ENCODE peak calls at places on chromosome 18, in eight cellular contexts. H is thoracic aorta, T is HL-60, R is brain microvascular endothelial cell, E is fibroblast of lung, W is right atrium auricular region, G is left ventricle myocardium inferior, U is prostate gland. Y is an unnamed sample.

GRCh38 chr18:12686100-12686499 is 16.4 kb downstream of the CEP76 start:
- DNase-seq in H (no peak), T (no peak), R (peak), E (peak), W (no peak), G (no peak), U (no peak), Y (no peak)

GRCh38 chr18:57811477-57812125 is 8.5 kb upstream of the ATP8B1 start:
- DNase-seq in H (no peak), T (no peak), R (no peak), E (no peak), W (no peak), G (no peak), U (no peak), Y (no peak)

GRCh38 chr18:27057459-27058302 is 127.4 kb downstream of the CHST9 start:
- DNase-seq in H (no peak), T (no peak), R (no peak), E (no peak), W (no peak), G (peak), U (peak), Y (no peak)

GRCh38 chr18:68847219-68847860 is 49.5 kb downstream of the CCDC102B start:
- DNase-seq in H (no peak), T (no peak), R (no peak), E (peak), W (no peak), G (no peak), U (no peak), Y (no peak)

GRCh38 chr18:58045265-58046086 is 1.4 kb downstream of the NEDD4L start:
- DNase-seq in H (no peak), T (no peak), R (no peak), E (no peak), W (no peak), G (no peak), U (peak), Y (no peak)

GRCh38 chr18:59909289-59910036 is 9.7 kb downstream of the PMAIP1 start:
- DNase-seq in H (no peak), T (no peak), R (no peak), E (peak), W (no peak), G (no peak), U (no peak), Y (no peak)

GRCh38 chr18:7021994-7022840 is 95.4 kb downstream of the LAMA1 start:
- DNase-seq in H (no peak), T (peak), R (peak), E (peak), W (peak), G (no peak), U (peak), Y (no peak)

GRCh38 chr18:77114564-77115391 is 17.8 kb downstream of the MBP start:
- DNase-seq in H (peak), T (peak), R (peak), E (peak), W (peak), G (peak), U (peak), Y (no peak)

GRCh38 chr18:8705280-8705940 is at the start of gene MTCL1:
- DNase-seq in H (no peak), T (peak), R (peak), E (peak), W (no peak), G (peak), U (peak), Y (no peak)

DNA sequence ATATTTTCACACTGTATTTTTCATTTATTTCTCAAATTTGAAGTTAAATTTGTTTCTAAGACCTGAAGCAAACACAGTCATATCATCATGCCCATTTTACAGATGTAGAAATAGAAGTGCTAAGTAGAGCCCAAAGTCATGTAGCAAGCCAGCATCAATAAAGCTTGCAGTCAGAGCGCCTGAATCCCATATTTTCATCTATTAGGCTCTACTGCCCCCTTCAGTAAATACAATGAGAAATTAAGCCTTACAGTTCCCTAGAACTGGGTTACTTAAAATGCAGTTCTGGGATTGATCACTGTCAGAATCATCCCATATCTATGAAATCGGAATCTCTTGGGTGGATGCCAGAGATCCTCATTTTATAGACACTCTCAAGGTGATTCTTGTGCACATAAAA is 419.9 kb downstream of the TGIF1 start:
- DNase-seq in H (no peak), T (peak), R (peak), E (peak), W (no peak), G (no peak), U (no peak), Y (no peak)
- TF ChIP-seq CTCF in H (peak), T (peak), R (peak), E (peak), W (no peak), G (peak), U (peak), Y (peak)

DNA sequence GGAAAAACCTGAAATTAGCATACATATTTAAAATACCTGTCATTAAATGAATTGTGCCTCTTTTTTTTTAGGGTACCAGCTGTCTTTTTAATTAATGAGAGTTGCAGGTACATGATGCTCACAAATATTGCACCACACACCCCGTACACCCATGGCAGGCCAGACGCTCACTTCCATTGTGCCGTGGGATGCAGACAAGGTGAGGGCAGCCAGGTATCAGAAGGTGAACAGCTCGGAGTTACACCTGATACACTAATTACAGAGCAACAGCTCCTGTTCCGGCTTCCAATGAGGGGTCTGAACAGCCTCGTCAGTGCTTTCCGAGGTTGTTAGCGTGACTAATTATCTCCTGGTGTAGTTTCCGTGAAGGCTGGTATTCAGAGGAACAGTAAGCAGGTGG is 442.8 kb downstream of the ZNF516 start:
- DNase-seq in H (no peak), T (no peak), R (no peak), E (no peak), W (no peak), G (no peak), U (no peak), Y (no peak)
- H3K4me3 ChIP-seq in H (no peak), T (no peak), R (no peak), E (no peak), W (no peak), G (no peak), U (no peak), Y (no peak)

DNA sequence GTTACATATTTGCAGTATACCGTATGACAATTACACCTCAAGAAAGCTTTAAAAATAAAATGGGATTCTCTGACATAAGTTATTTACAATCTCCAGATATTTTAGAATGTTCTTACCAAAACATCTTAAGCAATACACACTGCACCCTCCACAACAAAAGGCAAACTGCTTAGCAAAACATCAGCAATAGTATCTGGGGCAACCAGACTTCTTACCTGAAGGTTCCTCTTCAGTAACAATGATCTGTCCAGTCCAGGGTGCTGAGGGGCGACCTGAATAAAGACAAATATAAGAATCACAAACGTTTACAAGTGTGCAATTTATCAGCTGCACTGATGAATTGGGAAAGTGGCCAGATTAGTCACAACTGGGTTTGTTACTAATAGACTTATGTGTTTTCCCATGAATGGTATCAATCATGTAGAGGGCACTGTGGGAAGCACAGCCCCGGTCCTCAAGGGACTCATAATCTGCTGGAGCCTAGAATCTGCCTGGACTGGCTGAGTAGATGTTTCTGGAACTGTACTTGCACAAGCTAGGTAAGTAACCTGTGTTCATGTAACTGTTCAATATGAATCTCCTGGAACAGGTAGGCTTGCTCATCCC is 70.7 kb downstream of the MYOM1 start:
- DNase-seq in H (no peak), T (no peak), R (peak), E (peak), W (no peak), G (no peak), U (no peak), Y (no peak)
- TF ChIP-seq CTCF in H (no peak), T (no peak), R (no peak), E (no peak), W (no peak), G (no peak), U (no peak), Y (no peak)

GRCh38 chr18:29181151-29181901 is 1004.4 kb upstream of the CDH2 start:
- DNase-seq in H (peak), T (no peak), R (peak), E (peak), W (peak), G (no peak), U (no peak), Y (no peak)
- H3K4me3 ChIP-seq in H (peak), T (no peak), R (no peak), E (no peak), W (no peak), G (no peak), U (no peak), Y (no peak)

Y was measured in GM12864.